ENCODE peak calls at places on chromosomes 11 and 22, in four cellular contexts. One of them, this sample, is unnamed.

GRCh38 chr11:15942936-15943335 is 413.4 kb downstream of the SOX6 start:
- DNase-seq in H9: no peak
- DNase-seq in mesendoderm: peak; percentile 20
- DNase-seq in neuronal stem cell: no peak
- DNase-seq in this sample: no peak

GRCh38 chr11:123544631-123545375 is 109.6 kb downstream of the SCN3B start:
- DNase-seq in H9: no peak
- DNase-seq in mesendoderm: no peak
- DNase-seq in neuronal stem cell: no peak
- DNase-seq in this sample: no peak

GRCh38 chr11:44564653-44565007 is 833 bp upstream of the CD82 start:
- DNase-seq in H9: peak; percentile 45
- DNase-seq in mesendoderm: no peak
- DNase-seq in neuronal stem cell: no peak
- DNase-seq in this sample: peak; percentile 84

GRCh38 chr11:72534859-72535547 is 100.7 kb upstream of the CLPB start:
- DNase-seq in mesendoderm: peak; percentile 89
- DNase-seq in H9: peak; percentile 55
- DNase-seq in neuronal stem cell: no peak
- DNase-seq in this sample: no peak

GRCh38 chr11:12993626-12994025 is 15.5 kb upstream of the RASSF10 start:
- DNase-seq in neuronal stem cell: no peak
- DNase-seq in H9: no peak
- DNase-seq in mesendoderm: no peak
- DNase-seq in this sample: no peak

GRCh38 chr22:36419912-36420882 is 32.4 kb upstream of the MYH9 start:
- DNase-seq in neuronal stem cell: no peak
- DNase-seq in H9: no peak
- DNase-seq in mesendoderm: no peak
- DNase-seq in this sample: no peak

GRCh38 chr11:134372536-134372935 is 39.5 kb downstream of the B3GAT1 start:
- DNase-seq in H9: no peak
- DNase-seq in neuronal stem cell: no peak
- DNase-seq in mesendoderm: no peak
- DNase-seq in this sample: no peak

GRCh38 chr11:31805037-31805628 is 6.0 kb downstream of the PAX6 start:
- DNase-seq in H9: peak; percentile 67
- DNase-seq in mesendoderm: peak; percentile 55
- DNase-seq in neuronal stem cell: no peak
- DNase-seq in this sample: no peak

GRCh38 chr11:72579816-72580647 is 94.2 kb downstream of the PDE2A start:
- DNase-seq in mesendoderm: no peak
- DNase-seq in neuronal stem cell: no peak
- DNase-seq in H9: no peak
- DNase-seq in this sample: no peak

GRCh38 chr22:39214383-39215069 is 30.3 kb downstream of the PDGFB start:
- DNase-seq in mesendoderm: peak; percentile 91
- DNase-seq in H9: peak; percentile 82
- DNase-seq in neuronal stem cell: peak; percentile 45
- DNase-seq in this sample: peak; percentile 36

GRCh38 chr11:61725632-61726280 is 26.7 kb upstream of the MYRF start:
- DNase-seq in mesendoderm: no peak
- DNase-seq in H9: no peak
- DNase-seq in neuronal stem cell: no peak
- DNase-seq in this sample: peak; percentile 69

GRCh38 chr11:8983552-8983951 is 19.3 kb upstream of the TMEM9B start:
- DNase-seq in H9: no peak
- DNase-seq in neuronal stem cell: no peak
- DNase-seq in mesendoderm: no peak
- DNase-seq in this sample: no peak

GRCh38 chr11:132075447-132075846 is 705.0 kb downstream of the NTM start:
- DNase-seq in neuronal stem cell: no peak
- DNase-seq in mesendoderm: no peak
- DNase-seq in H9: no peak
- DNase-seq in this sample: no peak

GRCh38 chr11:58530236-58530635 is 22.3 kb upstream of the OR5B21 start:
- DNase-seq in H9: no peak
- DNase-seq in neuronal stem cell: no peak
- DNase-seq in mesendoderm: no peak
- DNase-seq in this sample: no peak

GRCh38 chr11:82906236-82906635 is 4.7 kb downstream of the DDIAS start:
- DNase-seq in neuronal stem cell: no peak
- DNase-seq in mesendoderm: peak; percentile 22
- DNase-seq in H9: no peak
- DNase-seq in this sample: peak; percentile 43

GRCh38 chr11:70532066-70532440 is 133.7 kb downstream of the CTTN start:
- DNase-seq in mesendoderm: peak; percentile 82
- DNase-seq in H9: no peak
- DNase-seq in neuronal stem cell: no peak
- DNase-seq in this sample: peak; percentile 7

GRCh38 chr22:32585737-32586136 is 111.1 kb downstream of the FBXO7 start:
- DNase-seq in neuronal stem cell: no peak
- DNase-seq in H9: no peak
- DNase-seq in mesendoderm: no peak
- DNase-seq in this sample: no peak

GRCh38 chr11:10076458-10077141 is 217.4 kb downstream of the SBF2 start:
- DNase-seq in neuronal stem cell: no peak
- DNase-seq in mesendoderm: peak; percentile 81
- DNase-seq in H9: peak; percentile 77
- DNase-seq in this sample: peak; percentile 63

GRCh38 chr11:31557991-31558390 is 48.4 kb downstream of the ELP4 start:
- DNase-seq in H9: no peak
- DNase-seq in mesendoderm: no peak
- DNase-seq in neuronal stem cell: no peak
- DNase-seq in this sample: peak; percentile 3

GRCh38 chr22:49807780-49808708 is 19.6 kb downstream of the BRD1 start:
- DNase-seq in mesendoderm: no peak
- DNase-seq in neuronal stem cell: no peak
- DNase-seq in H9: no peak
- DNase-seq in this sample: no peak

GRCh38 chr11:74018331-74019005 is 9.6 kb upstream of the UCP3 start:
- DNase-seq in mesendoderm: no peak
- DNase-seq in H9: no peak
- DNase-seq in neuronal stem cell: no peak
- DNase-seq in this sample: peak; percentile 87

GRCh38 chr22:31707519-31707918 is 42.4 kb downstream of the PRR14L start:
- DNase-seq in mesendoderm: no peak
- DNase-seq in neuronal stem cell: no peak
- DNase-seq in H9: no peak
- DNase-seq in this sample: no peak

GRCh38 chr11:116948375-116948774 is 111.0 kb upstream of the APOA1 start:
- DNase-seq in neuronal stem cell: no peak
- DNase-seq in H9: no peak
- DNase-seq in mesendoderm: no peak
- DNase-seq in this sample: peak; percentile 54

GRCh38 chr11:70712471-70712870 is 314.1 kb downstream of the CTTN start:
- DNase-seq in H9: peak; percentile 50
- DNase-seq in neuronal stem cell: no peak
- DNase-seq in mesendoderm: peak; percentile 25
- DNase-seq in this sample: no peak

GRCh38 chr11:67280341-67280790 is 8.7 kb upstream of the ANKRD13D start:
- DNase-seq in H9: no peak
- DNase-seq in neuronal stem cell: no peak
- DNase-seq in mesendoderm: no peak
- DNase-seq in this sample: no peak

GRCh38 chr11:67277231-67277961 is 11.1 kb downstream of the GRK2 start:
- DNase-seq in neuronal stem cell: no peak
- DNase-seq in mesendoderm: peak; percentile 84
- DNase-seq in H9: peak; percentile 88
- DNase-seq in this sample: peak; percentile 64

GRCh38 chr11:67279589-67280340 is 9.3 kb upstream of the ANKRD13D start:
- DNase-seq in neuronal stem cell: no peak
- DNase-seq in H9: no peak
- DNase-seq in mesendoderm: no peak
- DNase-seq in this sample: no peak

GRCh38 chr11:67278135-67278938 is 10.8 kb upstream of the ANKRD13D start:
- DNase-seq in H9: no peak
- DNase-seq in neuronal stem cell: no peak
- DNase-seq in mesendoderm: no peak
- DNase-seq in this sample: no peak

GRCh38 chr11:67278939-67279588 is 10.0 kb upstream of the ANKRD13D start:
- DNase-seq in H9: no peak
- DNase-seq in neuronal stem cell: no peak
- DNase-seq in mesendoderm: no peak
- DNase-seq in this sample: no peak
- H3K4me1 ChIP-seq in H9: peaks cover 2% of the 10 kb centered on the region
- H3K4me1 ChIP-seq in neuronal stem cell: peaks cover 11% of the 10 kb centered on the region
- H3K4me1 ChIP-seq in mesendoderm: peaks cover 8% of the 10 kb centered on the region
- H3K4me1 ChIP-seq in this sample: peaks cover 14% of the 10 kb centered on the region

GRCh38 chr11:637333-637592 is 194 bp downstream of the DRD4 start:
- DNase-seq in mesendoderm: no peak
- DNase-seq in H9: no peak
- DNase-seq in neuronal stem cell: no peak
- DNase-seq in this sample: no peak

GRCh38 chr11:637593-638507 is 781 bp downstream of the DRD4 start:
- DNase-seq in mesendoderm: no peak
- DNase-seq in neuronal stem cell: peak; percentile 48
- DNase-seq in H9: no peak
- DNase-seq in this sample: no peak

GRCh38 chr11:639324-639977 is 2.4 kb downstream of the DRD4 start:
- DNase-seq in H9: no peak
- DNase-seq in neuronal stem cell: no peak
- DNase-seq in mesendoderm: no peak
- DNase-seq in this sample: no peak

GRCh38 chr11:640021-640706 is 3.1 kb downstream of the DRD4 start:
- DNase-seq in neuronal stem cell: no peak
- DNase-seq in H9: peak; percentile 54
- DNase-seq in mesendoderm: no peak
- DNase-seq in this sample: no peak

GRCh38 chr11:638616-639323 is 1.7 kb downstream of the DRD4 start:
- DNase-seq in neuronal stem cell: peak; percentile 74
- DNase-seq in H9: peak; percentile 59
- DNase-seq in mesendoderm: peak; percentile 69
- DNase-seq in this sample: no peak
- H2BK120ac ChIP-seq in neuronal stem cell: peak overlapping the region; percentile 87
- H2BK120ac ChIP-seq in H9: no peak overlapping the region
- H2BK120ac ChIP-seq in mesendoderm: no peak overlapping the region
- H2BK120ac ChIP-seq in this sample: no peak overlapping the region

GRCh38 chr11:2804701-2805387 is 80.7 kb downstream of the CDKN1C start:
- DNase-seq in H9: peak; percentile 26
- DNase-seq in neuronal stem cell: no peak
- DNase-seq in mesendoderm: no peak
- DNase-seq in this sample: no peak
- H3K4me1 ChIP-seq in H9: no peaks in the 10 kb centered on the region
- H3K4me1 ChIP-seq in neuronal stem cell: peaks cover 10% of the 10 kb centered on the region
- H3K4me1 ChIP-seq in mesendoderm: no peaks in the 10 kb centered on the region
- H3K4me1 ChIP-seq in this sample: no peaks in the 10 kb centered on the region

GRCh38 chr11:121292503-121293275 is at the start of gene SC5D:
- DNase-seq in mesendoderm: peak; percentile 98
- DNase-seq in H9: peak; percentile 98
- DNase-seq in neuronal stem cell: peak; percentile 89
- DNase-seq in this sample: peak; percentile 90
- H2BK120ac ChIP-seq in mesendoderm: peak within 1 kb of the TSS; percentile 30
- H2BK120ac ChIP-seq in H9: no peak within 1 kb of the TSS
- H2BK120ac ChIP-seq in neuronal stem cell: no peak within 1 kb of the TSS
- H2BK120ac ChIP-seq in this sample: peak within 1 kb of the TSS; percentile 75

DNA sequence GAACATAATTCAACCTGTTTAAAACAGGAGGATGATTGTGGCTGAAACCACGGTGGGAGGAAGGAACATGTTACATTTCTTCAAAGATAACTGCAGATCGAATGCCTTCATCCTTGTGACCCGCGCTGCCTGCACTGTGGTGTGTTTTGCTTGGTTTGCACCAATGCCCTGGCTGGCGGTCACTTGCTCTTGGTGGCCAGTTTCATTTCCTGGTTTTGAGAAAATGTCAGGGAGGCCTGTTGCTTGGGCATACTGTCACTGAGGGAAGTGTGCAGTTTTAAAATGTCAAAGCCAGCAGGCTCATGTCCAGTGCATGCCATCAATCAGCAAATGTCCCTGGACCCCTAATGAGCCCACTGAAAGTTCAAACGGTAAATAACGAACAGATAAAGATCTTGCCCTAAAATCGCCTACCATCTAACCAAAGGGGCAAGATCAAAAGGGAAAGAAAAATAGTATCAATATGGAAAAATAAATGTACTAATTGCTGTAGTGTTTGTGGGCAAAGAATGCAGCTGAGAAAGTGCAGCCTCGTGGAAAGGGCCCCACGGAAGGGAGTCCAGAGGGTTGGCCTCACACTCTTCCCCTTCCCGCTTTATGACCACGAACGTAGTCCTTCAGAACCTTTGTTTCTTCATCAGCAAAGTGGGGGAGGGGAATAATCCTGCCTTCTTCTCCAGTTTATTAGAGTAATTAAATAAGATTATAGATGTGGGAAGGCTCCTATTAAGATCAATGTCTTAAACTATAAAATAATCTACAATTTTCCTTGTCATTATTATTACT is 40.8 kb downstream of the FLI1 start:
- DNase-seq in H9: no peak
- DNase-seq in mesendoderm: no peak
- DNase-seq in neuronal stem cell: no peak
- DNase-seq in this sample: no peak
- H3K4me1 ChIP-seq in H9: peaks cover 20% of the 10 kb centered on the region
- H3K4me1 ChIP-seq in mesendoderm: peaks cover 13% of the 10 kb centered on the region
- H3K4me1 ChIP-seq in neuronal stem cell: peaks cover 12% of the 10 kb centered on the region
- H3K4me1 ChIP-seq in this sample: peaks cover 6% of the 10 kb centered on the region

DNA sequence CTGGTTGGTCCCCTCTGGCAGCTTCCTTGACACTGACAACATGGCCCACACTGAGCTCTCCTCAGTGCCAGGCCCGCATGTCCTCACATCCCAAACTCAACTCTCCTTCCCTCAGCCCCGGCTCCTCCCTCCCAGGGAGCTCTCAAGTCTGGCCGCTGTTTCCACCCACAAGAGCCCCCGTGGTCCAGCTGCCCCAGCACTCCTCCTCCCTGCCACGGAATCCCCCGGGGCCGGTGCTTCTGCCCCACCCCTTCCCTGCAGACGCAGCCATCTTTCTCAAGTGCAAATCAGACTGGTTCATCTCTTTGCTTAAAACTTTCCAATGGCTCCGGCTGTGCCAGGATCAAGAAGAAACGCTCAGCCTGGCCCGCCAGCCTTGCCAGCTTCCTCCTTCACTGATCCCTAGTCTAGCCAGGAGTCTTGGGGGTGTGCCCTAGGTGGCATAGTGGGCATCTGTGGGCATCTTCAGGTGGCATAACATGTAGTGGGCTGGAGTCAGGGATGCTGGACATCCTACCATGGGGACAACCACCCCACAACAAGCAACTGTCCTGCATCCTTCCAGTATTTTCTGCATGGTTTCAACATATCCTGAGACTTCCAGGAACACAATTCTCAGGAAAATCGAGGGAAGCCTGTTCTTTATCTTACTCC is 22.3 kb upstream of the RASL10A start:
- DNase-seq in H9: no peak
- DNase-seq in mesendoderm: no peak
- DNase-seq in neuronal stem cell: no peak
- DNase-seq in this sample: no peak
- H2BK120ac ChIP-seq in H9: no peak overlapping the region
- H2BK120ac ChIP-seq in mesendoderm: no peak overlapping the region
- H2BK120ac ChIP-seq in neuronal stem cell: no peak overlapping the region
- H2BK120ac ChIP-seq in this sample: no peak overlapping the region

This sample was measured in IMR-90.